ENCODE peak calls at places on chromosomes 3 and 15, in five cellular contexts. C is HL-60; H is CD8-positive, alpha-beta T cell; B is breast epithelium; A is GM12865. X is an unnamed sample.

GRCh38 chr15:62067448-62068044 is 769 bp downstream of the C2CD4A start:
- DNase-seq in H (peak), A (no peak), B (no peak), C (no peak), X (peak)

GRCh38 chr3:29731050-29731449 is 450.2 kb downstream of the RBMS3 start:
- DNase-seq in C (no peak), A (no peak), H (no peak), B (no peak), X (peak)

GRCh38 chr3:127749361-127749760 is 73.0 kb downstream of the MGLL start:
- DNase-seq in C (no peak), A (no peak), H (no peak), B (no peak), X (no peak)

GRCh38 chr3:19934098-19934566 is at the start of gene EFHB:
- DNase-seq in H (no peak), C (no peak), A (peak), B (no peak), X (peak)

GRCh38 chr3:55243686-55244085 is 243.4 kb downstream of the WNT5A start:
- DNase-seq in A (no peak), B (no peak), C (no peak), H (no peak), X (no peak)

GRCh38 chr15:69463182-69463756 is 10.7 kb downstream of the RPLP1 start:
- DNase-seq in C (no peak), A (no peak), H (no peak), B (no peak), X (no peak)

GRCh38 chr3:29898609-29899008 is 617.7 kb downstream of the RBMS3 start:
- DNase-seq in H (no peak), A (no peak), C (no peak), B (no peak), X (no peak)

GRCh38 chr3:113783463-113783862 is 36.6 kb downstream of the ATP6V1A start:
- DNase-seq in A (peak), B (no peak), H (no peak), C (peak), X (peak)

GRCh38 chr3:52128118-52128683 is 26.0 kb downstream of the POC1A start:
- DNase-seq in C (no peak), A (no peak), B (no peak), H (no peak), X (peak)

GRCh38 chr15:60720493-60721231 is 241.7 kb upstream of the ICE2 start:
- DNase-seq in B (no peak), H (peak), A (peak), C (no peak), X (no peak)

GRCh38 chr3:122025296-122025695 is 3.2 kb upstream of the ILDR1 start:
- DNase-seq in H (no peak), B (no peak), A (peak), C (no peak), X (no peak)

GRCh38 chr3:194713299-194714121 is 27.8 kb downstream of the FAM43A start:
- DNase-seq in B (no peak), H (no peak), A (no peak), C (no peak), X (no peak)

GRCh38 chr3:71066356-71066755 is 517.2 kb downstream of the FOXP1 start:
- DNase-seq in B (no peak), H (peak), C (peak), A (no peak), X (no peak)
- H3K4me3 ChIP-seq in B (peak), H (peak), C (peak), A (no peak), X (no peak)

GRCh38 chr3:105158277-105158676 is 208.4 kb upstream of the ALCAM start:
- DNase-seq in B (no peak), A (no peak), C (no peak), H (no peak), X (no peak)

GRCh38 chr3:105157766-105158085 is 209.0 kb upstream of the ALCAM start:
- DNase-seq in A (no peak), H (no peak), B (no peak), C (no peak), X (no peak)

GRCh38 chr3:105157016-105157765 is 209.5 kb upstream of the ALCAM start:
- DNase-seq in B (no peak), C (no peak), A (no peak), H (no peak), X (no peak)

GRCh38 chr3:105166893-105167292 is 199.8 kb upstream of the ALCAM start:
- DNase-seq in A (no peak), C (no peak), H (no peak), B (no peak), X (peak)

GRCh38 chr3:105162448-105162847 is 204.3 kb upstream of the ALCAM start:
- DNase-seq in A (peak), C (no peak), B (no peak), H (no peak), X (no peak)
- TF ChIP-seq CTCF in A (no peak), C (no peak), B (no peak), H (no peak), X (no peak)

DNA sequence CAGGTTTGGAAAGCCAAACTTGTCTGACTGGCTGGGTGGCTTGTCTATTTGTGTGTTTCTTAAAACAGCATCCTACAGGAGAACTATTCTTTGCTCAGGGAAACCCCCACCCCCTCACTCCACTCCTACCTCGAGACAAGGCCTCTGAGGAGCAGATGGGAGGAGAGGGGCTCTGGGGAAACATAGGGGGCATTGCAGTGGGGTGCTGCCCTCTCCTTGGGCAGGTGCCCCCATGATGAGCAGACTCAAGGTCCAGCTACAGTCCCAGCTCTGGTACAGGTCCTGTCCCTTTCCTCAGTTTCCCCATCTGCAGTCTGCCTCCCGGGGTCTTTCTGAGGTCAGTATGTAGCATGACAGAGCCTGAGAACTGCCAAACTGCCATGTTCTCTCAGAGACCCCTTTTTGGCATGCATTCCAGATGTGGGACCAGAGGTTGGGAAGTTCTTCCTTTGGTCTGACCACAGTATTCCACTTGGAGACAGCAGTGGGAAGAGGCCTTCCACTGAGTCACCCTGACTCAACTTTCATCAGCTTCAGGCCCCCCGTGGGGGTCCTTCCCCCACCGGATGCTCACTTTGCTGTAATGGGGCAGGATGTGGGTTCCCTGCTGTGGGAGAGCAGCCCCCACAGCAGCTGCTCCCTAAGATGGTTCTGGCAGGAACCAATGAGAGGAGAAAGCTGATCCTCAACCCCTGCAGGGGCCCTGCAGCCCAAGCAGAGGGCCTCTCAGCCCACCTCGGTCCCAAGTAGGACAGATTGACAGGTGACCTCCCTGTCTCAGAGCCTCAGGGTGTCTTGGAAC is 32.3 kb upstream of the CYP11A1 start:
- DNase-seq in C (no peak), B (no peak), H (peak), A (peak), X (no peak)
- H3K4me3 ChIP-seq in C (no peak), B (no peak), H (peak), A (peak), X (no peak)

DNA sequence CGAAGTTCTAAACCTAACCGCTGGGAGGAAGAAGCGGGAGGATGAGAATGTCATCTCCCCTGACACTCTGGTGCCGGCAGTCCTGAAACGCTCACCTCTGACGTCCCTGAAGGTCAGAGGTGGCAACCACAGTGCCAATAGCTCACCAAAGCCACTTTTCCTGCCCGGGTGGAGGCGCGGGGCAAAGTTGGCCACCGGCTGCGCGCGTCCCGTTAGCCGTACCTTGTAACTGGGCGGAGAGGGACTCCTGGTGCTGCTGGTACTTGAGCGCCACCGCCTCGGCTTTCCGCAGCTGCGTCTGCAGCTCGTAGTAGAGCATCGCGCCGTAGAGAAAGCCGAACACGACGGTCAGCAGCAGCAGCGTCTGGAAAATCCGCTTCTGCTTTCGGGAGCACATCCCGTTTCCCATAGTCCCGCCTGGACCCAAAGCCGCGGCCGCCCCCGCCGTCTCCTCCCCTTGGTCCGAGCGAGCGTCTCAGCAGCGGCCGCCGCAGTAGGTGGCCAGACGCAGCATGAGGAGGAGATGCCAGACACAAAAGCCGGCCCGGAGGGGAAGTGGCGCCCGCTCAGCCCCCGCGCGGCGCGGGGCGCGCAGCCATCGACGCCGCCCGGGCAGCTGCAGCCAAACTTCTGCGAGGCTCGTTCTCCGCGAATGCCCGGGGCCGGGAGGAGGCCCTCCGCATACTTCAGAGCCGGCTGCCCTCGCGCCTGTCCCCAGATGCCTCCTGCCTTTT is 680 bp downstream of the GOLIM4 start:
- DNase-seq in C (peak), B (peak), A (peak), H (peak), X (peak)
- TF ChIP-seq CTCF in C (no peak), B (peak), A (peak), H (no peak), X (peak)

GRCh38 chr3:125602752-125603649 is 7.7 kb upstream of the OSBPL11 start:
- DNase-seq in B (no peak), A (no peak), C (no peak), H (no peak), X (peak)
- H3K4me3 ChIP-seq in B (peak), A (no peak), C (no peak), H (no peak), X (no peak)

GRCh38 chr15:48020166-48020565 is 100.6 kb upstream of the SLC24A5 start:
- DNase-seq in B (no peak), A (peak), H (no peak), C (no peak), X (no peak)
- TF ChIP-seq CTCF in B (no peak), A (no peak), H (no peak), C (no peak), X (no peak)

GRCh38 chr3:107431048-107431297 is 53.7 kb downstream of the CCDC54 start:
- DNase-seq in A (peak), B (peak), H (peak), C (peak), X (peak)

GRCh38 chr3:107432013-107432515 is 54.8 kb downstream of the CCDC54 start:
- DNase-seq in C (no peak), B (no peak), A (no peak), H (no peak), X (peak)

GRCh38 chr3:107431298-107432012 is 54.2 kb downstream of the CCDC54 start:
- DNase-seq in H (peak), A (peak), C (peak), B (peak), X (peak)

GRCh38 chr3:107429330-107430181 is 52.3 kb downstream of the CCDC54 start:
- DNase-seq in H (peak), A (peak), C (peak), B (peak), X (peak)

DNA sequence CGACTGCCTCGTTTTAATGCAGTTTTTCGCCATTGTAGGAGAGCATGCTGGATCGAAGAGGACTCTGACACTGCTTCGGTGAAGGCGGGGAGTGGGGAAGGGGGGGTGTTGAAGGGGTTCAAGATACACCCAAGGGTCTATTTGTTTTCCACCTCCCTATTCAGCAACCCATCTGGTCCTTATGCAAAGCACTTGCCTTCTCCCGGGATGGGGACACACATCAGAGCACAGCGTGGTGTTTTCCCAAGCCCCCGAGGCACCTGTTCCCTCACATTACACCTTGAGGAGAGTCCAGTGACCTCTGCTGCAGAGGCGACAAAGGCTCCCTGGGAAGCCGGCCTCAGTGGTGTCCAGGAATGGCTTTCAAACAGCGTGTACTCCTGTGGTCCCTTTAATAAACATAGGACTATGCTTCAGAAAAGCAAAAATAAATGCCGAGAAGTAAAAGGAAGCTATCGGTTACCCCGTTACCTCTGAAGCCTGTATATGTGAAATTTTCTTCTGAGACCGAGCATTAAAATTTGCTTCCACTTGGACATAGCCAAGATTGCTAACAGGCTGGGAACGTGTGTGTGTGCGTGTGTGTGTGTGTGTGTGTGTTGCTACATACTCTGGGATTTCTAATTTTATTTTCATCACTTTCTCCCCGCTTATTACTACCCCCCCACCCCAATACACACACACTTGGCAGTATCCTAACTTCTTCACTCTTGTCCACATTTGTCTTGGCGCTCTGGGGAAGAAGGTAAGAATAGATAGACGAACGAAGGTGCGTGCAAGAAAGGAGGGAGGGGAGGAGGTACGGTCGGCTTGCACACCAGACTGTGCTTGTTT is 53.2 kb downstream of the CCDC54 start:
- DNase-seq in A (no peak), C (no peak), H (no peak), B (no peak), X (peak)
- H3K4me3 ChIP-seq in A (peak), C (peak), H (peak), B (peak), X (peak)

DNA sequence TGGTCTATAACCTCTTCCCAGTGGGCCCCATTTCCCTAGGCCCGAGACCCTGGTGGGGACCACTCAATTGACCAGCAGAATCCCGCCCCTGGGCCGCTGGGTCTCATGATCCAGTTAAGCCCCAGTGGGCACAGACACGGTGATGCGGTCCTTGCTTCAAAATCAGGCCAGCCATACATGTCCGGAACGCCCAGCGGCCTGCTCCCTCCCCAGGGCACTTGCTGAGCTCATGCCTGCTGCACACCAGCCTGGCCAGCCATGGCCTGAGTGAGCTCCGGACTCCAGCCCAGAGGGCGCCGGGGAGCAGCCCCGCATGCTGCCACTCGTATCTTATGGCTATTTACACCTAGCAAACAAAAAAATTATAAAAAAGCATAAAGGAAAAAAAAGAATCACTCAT is 34.4 kb upstream of the IQSEC1 start:
- DNase-seq in A (no peak), H (no peak), B (no peak), C (no peak), X (no peak)
- TF ChIP-seq CTCF in A (no peak), H (no peak), B (no peak), C (no peak), X (no peak)

GRCh38 chr3:141360888-141361598 is 7.3 kb upstream of the ZBTB38 start:
- DNase-seq in H (no peak), B (no peak), A (peak), C (no peak), X (peak)
- H3K4me3 ChIP-seq in H (no peak), B (peak), A (peak), C (no peak), X (no peak)